ENCODE peak calls at places on chromosomes 1 and 21, in five cellular contexts. T is CD4-positive, CD25-positive, alpha-beta regulatory T cell; X is heart left ventricle; G is neural progenitor cell; K is SJSA1. I is an unnamed sample. For H3K27me3 and H3K36me3, the result is how much of the 10 kb centered on the place peaks cover.

GRCh38 chr1:238677567-238677966 is 708.8 kb upstream of the CHRM3 start:
- DNase-seq in K (no peak), T (no peak), X (no peak), G (no peak), I (no peak)

GRCh38 chr1:205062895-205063294 is 19.9 kb downstream of the CNTN2 start:
- DNase-seq in X (no peak), K (no peak), G (no peak), T (no peak), I (no peak)

GRCh38 chr21:45590246-45590725 is 48.0 kb upstream of the SLC19A1 start:
- DNase-seq in G (peak), K (no peak), T (peak), X (peak), I (peak)

GRCh38 chr1:164475834-164476233 is 83.2 kb upstream of the PBX1 start:
- DNase-seq in X (no peak), T (no peak), G (no peak), K (no peak), I (no peak)

GRCh38 chr1:8816306-8816705 is 1.1 kb downstream of the RERE start:
- DNase-seq in K (peak), T (no peak), X (no peak), G (no peak), I (no peak)

GRCh38 chr1:9275567-9276034 is 17.1 kb upstream of the SPSB1 start:
- DNase-seq in T (peak), G (no peak), K (peak), X (no peak), I (no peak)

GRCh38 chr1:183043872-183044859 is 20.9 kb downstream of the LAMC1 start:
- DNase-seq in K (peak), G (no peak), T (no peak), X (no peak), I (no peak)

GRCh38 chr1:209823143-209824041 is 4.4 kb upstream of the UTP25 start:
- DNase-seq in K (peak), X (no peak), T (no peak), G (peak), I (peak)

GRCh38 chr1:115867216-115867615 is 26.3 kb upstream of the NHLH2 start:
- DNase-seq in K (no peak), T (no peak), X (no peak), G (no peak), I (no peak)

GRCh38 chr1:226990133-226990716 is 50.1 kb downstream of the COQ8A start:
- DNase-seq in K (no peak), X (no peak), G (no peak), T (peak), I (peak)

GRCh38 chr1:3093928-3094626 is 25.1 kb downstream of the PRDM16 start:
- DNase-seq in X (no peak), T (no peak), K (no peak), G (no peak), I (no peak)

GRCh38 chr1:3092530-3092929 is 23.5 kb downstream of the PRDM16 start:
- DNase-seq in T (no peak), G (no peak), X (no peak), K (no peak), I (no peak)

GRCh38 chr1:3096360-3096759 is 27.4 kb downstream of the PRDM16 start:
- DNase-seq in G (no peak), T (no peak), X (no peak), K (no peak), I (no peak)

GRCh38 chr1:3097231-3097630 is 28.2 kb downstream of the PRDM16 start:
- DNase-seq in K (no peak), G (no peak), X (no peak), T (no peak), I (no peak)

DNA sequence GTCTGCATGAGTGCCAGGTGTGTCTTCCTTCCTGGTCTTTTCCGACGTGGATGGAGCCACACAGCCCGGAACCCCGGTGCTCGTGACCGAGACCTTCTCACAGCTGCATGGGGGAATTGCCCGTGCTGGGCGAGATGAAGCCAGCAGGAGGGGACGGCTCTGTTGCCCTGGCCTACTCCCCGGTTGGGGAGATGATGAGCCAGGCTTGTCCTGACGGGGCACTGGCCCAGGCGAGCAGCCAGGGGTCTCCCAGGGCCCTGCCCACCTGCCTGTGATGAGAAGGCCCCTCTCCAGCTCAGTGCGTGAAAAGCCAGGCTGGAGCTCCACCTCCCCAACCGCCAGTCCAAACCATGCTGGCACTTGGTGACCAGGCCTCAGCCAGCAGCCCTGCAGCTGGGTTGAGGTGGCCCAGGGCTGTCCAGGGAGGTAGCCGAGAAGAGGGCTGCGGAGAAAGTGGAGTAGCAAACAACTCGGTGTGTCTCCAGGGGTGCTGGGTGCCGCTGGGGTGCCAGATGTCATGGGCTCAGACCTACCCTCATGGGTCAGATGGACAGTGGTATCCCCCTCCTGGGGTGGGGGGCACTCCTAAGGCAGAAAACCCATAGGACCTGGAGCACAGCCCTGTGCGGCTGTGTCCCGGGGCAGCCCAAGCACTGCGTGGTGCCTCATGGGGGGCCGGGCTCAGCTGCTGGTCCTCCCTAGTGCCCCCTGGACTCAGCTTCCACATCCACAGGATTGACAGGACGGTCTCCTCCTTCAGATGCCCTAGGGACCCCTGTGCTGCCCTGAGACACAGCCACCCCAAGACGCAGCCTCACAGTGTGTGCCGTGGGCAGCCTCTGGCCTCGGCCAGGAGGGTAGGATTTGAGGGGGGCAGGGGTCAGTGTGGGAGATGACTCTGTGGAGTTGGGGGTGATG is 26.1 kb downstream of the PRDM16 start:
- DNase-seq in K (no peak), T (no peak), G (no peak), X (no peak), I (no peak)
- H3K27me3 ChIP-seq in K (under half), T (under half), G (under half), X (under half), I (under half)

GRCh38 chr1:24186031-24186710 is 918 bp downstream of the IFNLR1 start:
- DNase-seq in T (no peak), G (no peak), X (no peak), K (no peak), I (no peak)
- H3K4me3 ChIP-seq in T (peak), G (peak), X (no peak), K (no peak), I (peak)

GRCh38 chr1:185091480-185091879 is 46.1 kb downstream of the RNF2 start:
- DNase-seq in X (no peak), K (no peak), G (no peak), T (no peak), I (no peak)
- H3K36me3 ChIP-seq in X (half or more), K (under half), G (under half), T (under half), I (under half)

DNA sequence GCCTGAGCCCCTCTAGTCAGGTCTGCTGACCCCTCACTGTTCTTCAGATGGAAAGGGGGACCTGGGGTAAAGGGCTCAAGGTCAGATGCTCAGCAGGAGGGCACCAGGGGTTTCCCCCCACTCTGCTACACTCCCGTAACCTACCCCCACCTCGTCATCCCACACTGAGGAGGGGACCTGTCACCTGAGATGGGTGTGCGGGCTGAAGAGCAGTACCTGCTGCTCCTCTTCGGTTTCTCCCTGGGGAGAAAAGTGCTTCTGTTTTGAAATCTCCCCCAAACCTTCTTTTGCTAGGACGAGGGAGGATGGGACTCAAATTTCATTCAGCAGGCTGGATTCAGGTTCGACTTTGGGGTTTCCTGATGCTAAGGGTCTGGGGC is 65.2 kb downstream of the SYT2 start:
- DNase-seq in X (no peak), K (no peak), T (no peak), G (no peak), I (no peak)
- H3K27me3 ChIP-seq in X (under half), K (half or more), T (under half), G (half or more), I (under half)

GRCh38 chr1:201016211-201016651 is 7.3 kb downstream of the KIF21B start:
- DNase-seq in K (no peak), X (no peak), T (no peak), G (no peak), I (no peak)

GRCh38 chr1:201013991-201014815 is 9.3 kb downstream of the KIF21B start:
- DNase-seq in T (no peak), G (peak), K (no peak), X (no peak), I (peak)

GRCh38 chr1:201016943-201017827 is 6.3 kb downstream of the KIF21B start:
- DNase-seq in G (no peak), X (no peak), K (no peak), T (no peak), I (no peak)

GRCh38 chr1:201014816-201015200 is 8.7 kb downstream of the KIF21B start:
- DNase-seq in G (no peak), X (no peak), K (no peak), T (no peak), I (no peak)

GRCh38 chr1:201015551-201016091 is 7.9 kb downstream of the KIF21B start:
- DNase-seq in T (no peak), X (no peak), G (no peak), K (no peak), I (no peak)
- H3K4me3 ChIP-seq in T (peak), X (no peak), G (no peak), K (no peak), I (no peak)

GRCh38 chr1:169858467-169858866 is 35.2 kb downstream of the SCYL3 start:
- DNase-seq in K (peak), G (no peak), X (no peak), T (no peak), I (no peak)
- H3K36me3 ChIP-seq in K (half or more), G (under half), X (half or more), T (half or more), I (under half)

I was measured in H7.